ENCODE peak calls at places on chromosomes 16 and 17, in five cellular contexts. T is heart right ventricle, J is endodermal cell, B is body of pancreas, D is mammary epithelial cell. O is an unnamed sample.
A peak's percentile ranks its signal among the peaks of the same experiment; 100 is the strongest.

GRCh38 chr17:45851873-45852272 is 7.2 kb downstream of the SPPL2C start:
- DNase-seq in T (no peak), J (no peak), D (no peak), B (no peak), O (no peak)

GRCh38 chr17:19004601-19005441 is at the start of gene FAM83G:
- DNase-seq in B (peak; percentile 89), D (peak; percentile 84), T (peak; percentile 27), J (peak; percentile 93), O (peak; percentile 58)

GRCh38 chr17:7466644-7467341 is 12.6 kb downstream of the ZBTB4 start:
- DNase-seq in J (no peak), B (peak; percentile 69), D (peak; percentile 26), T (peak; percentile 84), O (peak; percentile 82)

GRCh38 chr17:3828151-3828851 is 17.7 kb downstream of the NCBP3 start:
- DNase-seq in J (no peak), B (no peak), D (no peak), T (no peak), O (no peak)

GRCh38 chr17:49036270-49036626 is 39.1 kb downstream of the IGF2BP1 start:
- DNase-seq in D (no peak), T (no peak), B (no peak), J (no peak), O (no peak)

GRCh38 chr16:88684569-88685155 is 1.6 kb downstream of the SNAI3 start:
- DNase-seq in J (no peak), D (no peak), B (no peak), T (no peak), O (no peak)

GRCh38 chr17:81039854-81040758 is 5.2 kb downstream of the BAIAP2 start:
- DNase-seq in T (no peak), D (peak; percentile 65), B (no peak), J (no peak), O (no peak)

GRCh38 chr16:56608876-56609462 is 585 bp downstream of the MT2A start:
- DNase-seq in T (no peak), J (peak; percentile 68), D (no peak), B (no peak), O (no peak)

GRCh38 chr16:80142276-80142675 is 398.5 kb upstream of the DYNLRB2 start:
- DNase-seq in D (no peak), B (no peak), J (no peak), T (no peak), O (no peak)

GRCh38 chr17:81331527-81332043 is 36.5 kb upstream of the SLC38A10 start:
- DNase-seq in T (no peak), B (no peak), D (no peak), J (no peak), O (no peak)

GRCh38 chr17:63601439-63602371 is 1.0 kb downstream of the TACO1 start:
- DNase-seq in D (peak; percentile 14), J (no peak), T (no peak), B (peak; percentile 9), O (no peak)

GRCh38 chr17:4676777-4677176 is 27.2 kb downstream of the PELP1 start:
- DNase-seq in J (no peak), T (no peak), B (no peak), D (no peak), O (peak; percentile 27)

GRCh38 chr17:54900457-54901229 is at the start of gene TOM1L1:
- DNase-seq in D (peak; percentile 78), J (peak; percentile 97), B (peak; percentile 91), T (peak; percentile 53), O (peak; percentile 64)

GRCh38 chr16:84574191-84574590 is 43.7 kb downstream of the COTL1 start:
- DNase-seq in T (no peak), B (no peak), J (no peak), D (no peak), O (no peak)

GRCh38 chr17:45228985-45229517 is 7.4 kb downstream of the FMNL1 start:
- DNase-seq in J (peak; percentile 83), D (peak; percentile 90), B (peak; percentile 86), T (peak; percentile 87), O (peak; percentile 89)

GRCh38 chr16:19861811-19862327 is 22.8 kb downstream of the GPRC5B start:
- DNase-seq in T (no peak), D (no peak), J (peak; percentile 82), B (no peak), O (no peak)

GRCh38 chr17:38587956-38588771 is 17.6 kb downstream of the SRCIN1 start:
- DNase-seq in J (peak; percentile 74), B (no peak), T (no peak), D (no peak), O (no peak)

GRCh38 chr17:65359016-65359415 is 202.4 kb downstream of the AXIN2 start:
- DNase-seq in B (no peak), J (no peak), D (peak; percentile 83), T (no peak), O (no peak)

GRCh38 chr17:41801374-41802062 is 10.2 kb downstream of the P3H4 start:
- DNase-seq in D (peak; percentile 76), J (peak; percentile 97), T (peak; percentile 84), B (peak; percentile 83), O (peak; percentile 84)

GRCh38 chr16:10312023-10312422 is 73.8 kb upstream of the ATF7IP2 start:
- DNase-seq in J (no peak), B (no peak), D (no peak), T (no peak), O (no peak)

GRCh38 chr17:70564006-70564620 is 394.8 kb downstream of the KCNJ2 start:
- DNase-seq in B (no peak), T (no peak), D (no peak), J (no peak), O (no peak)

GRCh38 chr17:31413871-31414589 is 22.6 kb downstream of the RAB11FIP4 start:
- DNase-seq in B (no peak), J (no peak), D (peak; percentile 82), T (no peak), O (no peak)

GRCh38 chr17:77208217-77208808 is 67.5 kb downstream of the SEC14L1 start:
- DNase-seq in J (peak; percentile 68), D (no peak), B (peak; percentile 81), T (peak; percentile 47), O (no peak)

GRCh38 chr17:57482657-57483056 is 226.3 kb downstream of the MSI2 start:
- DNase-seq in B (no peak), D (no peak), J (no peak), T (no peak), O (no peak)

GRCh38 chr17:82346342-82347300 is 12.4 kb upstream of the TEX19 start:
- DNase-seq in B (no peak), T (no peak), J (no peak), D (no peak), O (no peak)

GRCh38 chr17:43434902-43435319 is 36.1 kb downstream of the ARL4D start:
- DNase-seq in J (no peak), B (no peak), D (peak; percentile 92), T (no peak), O (no peak)

GRCh38 chr16:78705694-78706093 is 606.2 kb downstream of the WWOX start:
- DNase-seq in T (no peak), B (no peak), D (peak; percentile 66), J (no peak), O (no peak)

GRCh38 chr17:32518856-32519768 is 32.3 kb downstream of the CDK5R1 start:
- DNase-seq in T (peak; percentile 41), B (peak; percentile 24), D (peak; percentile 69), J (peak; percentile 97), O (peak; percentile 57)

GRCh38 chr17:50779747-50780363 is 12.5 kb upstream of the ANKRD40CL start:
- DNase-seq in B (no peak), T (no peak), D (no peak), J (no peak), O (no peak)

GRCh38 chr17:46851029-46851741 is at the start of gene WNT9B:
- DNase-seq in J (peak; percentile 95), B (peak; percentile 62), T (no peak), D (peak; percentile 23), O (no peak)

GRCh38 chr17:46854515-46854914 is 3.1 kb downstream of the WNT9B start:
- DNase-seq in T (no peak), D (no peak), J (no peak), B (no peak), O (no peak)

GRCh38 chr17:46857600-46857999 is 6.2 kb downstream of the WNT9B start:
- DNase-seq in D (no peak), T (no peak), J (no peak), B (no peak), O (no peak)

GRCh38 chr17:46853896-46854444 is 2.6 kb downstream of the WNT9B start:
- DNase-seq in T (no peak), B (no peak), D (peak; percentile 32), J (peak; percentile 58), O (no peak)

GRCh38 chr17:46854948-46855347 is 3.6 kb downstream of the WNT9B start:
- DNase-seq in J (peak; percentile 45), T (no peak), D (no peak), B (no peak), O (no peak)
- H3K27ac ChIP-seq in J (no peak overlapping the region), T (no peak overlapping the region), D (no peak overlapping the region), B (no peak overlapping the region), O (no peak overlapping the region)

DNA sequence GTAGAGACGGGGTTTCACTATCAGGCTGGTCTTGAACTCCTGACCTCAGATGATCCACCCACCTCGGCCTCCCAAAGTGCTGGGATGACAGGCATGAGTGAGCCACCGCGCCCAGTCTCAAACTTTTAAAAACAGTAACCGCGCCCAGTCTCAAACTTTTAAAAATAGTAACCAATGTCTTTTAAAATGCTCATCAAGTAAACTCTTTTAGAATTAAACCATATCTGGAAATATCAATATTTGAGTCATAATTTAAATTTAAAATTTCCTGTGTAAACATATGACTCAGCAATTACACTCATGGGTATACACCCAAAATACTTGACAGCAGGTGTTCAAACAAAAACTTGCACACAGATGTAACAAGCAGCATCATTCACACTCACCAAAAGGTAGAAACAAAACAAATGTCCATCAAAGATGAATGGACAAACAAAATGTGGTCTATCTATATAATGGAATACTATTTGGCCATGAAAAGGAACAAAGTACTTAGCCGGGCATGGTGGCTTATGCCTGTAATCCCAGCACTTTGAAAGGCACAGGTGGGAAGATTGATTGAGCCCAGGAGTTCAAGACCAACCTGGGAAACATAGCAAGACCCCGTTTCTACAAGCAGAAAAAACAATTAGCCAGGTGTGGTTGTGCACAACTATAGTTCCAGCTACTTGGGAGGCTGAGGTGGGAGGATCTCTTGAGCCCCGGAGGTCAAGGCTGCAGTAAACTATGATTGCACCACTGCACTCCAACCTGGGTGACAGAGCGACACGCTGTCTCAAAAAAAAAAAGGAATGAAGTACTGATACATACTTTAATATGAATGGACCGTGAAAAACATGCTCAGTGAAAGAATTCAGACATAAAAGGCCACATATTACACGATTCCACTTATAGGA is 20.2 kb downstream of the ENPP7 start:
- DNase-seq in B (no peak), D (no peak), J (no peak), T (no peak), O (no peak)
- H3K27me3 ChIP-seq in B (no peaks in the 10 kb centered on the region), D (peaks cover 25% of the 10 kb centered on the region), J (peaks cover 58% of the 10 kb centered on the region), T (peaks cover 93% of the 10 kb centered on the region), O (peaks cover 100% of the 10 kb centered on the region)

GRCh38 chr16:2500634-2500936 is 13.2 kb upstream of the ATP6V0C start:
- DNase-seq in B (no peak), T (no peak), J (peak; percentile 71), D (no peak), O (no peak)
- TF ChIP-seq CTCF in B (no peak), T (no peak), J (no peak), D (no peak), O (no peak)

DNA sequence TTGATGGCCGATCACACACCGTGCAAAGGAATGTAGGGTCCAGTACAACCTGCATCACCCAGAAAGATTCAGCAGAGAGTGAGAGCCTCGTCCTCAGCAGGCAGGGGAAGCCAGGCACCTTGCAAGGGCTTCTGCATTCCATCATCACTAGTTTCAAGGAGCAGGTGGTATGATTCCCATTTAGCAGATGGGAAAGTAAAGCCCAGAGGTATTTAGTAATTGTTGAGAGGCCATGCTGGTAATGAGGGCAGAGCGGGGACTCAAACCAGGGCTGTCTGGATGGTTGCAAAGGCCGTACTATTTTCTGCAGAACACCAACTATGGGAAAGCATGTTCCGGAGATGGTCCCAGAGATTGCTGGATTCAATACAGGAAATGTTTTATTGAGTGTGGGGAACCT is 65.8 kb upstream of the MRTFB start:
- DNase-seq in B (no peak), D (no peak), T (no peak), J (no peak), O (no peak)
- H3K27ac ChIP-seq in B (no peak overlapping the region), D (no peak overlapping the region), T (peak overlapping the region; percentile 75), J (no peak overlapping the region), O (peak overlapping the region; percentile 82)

O was measured in left ventricle myocardium inferior.